ENCODE peak calls at places on chromosomes 13 and 19, in five cellular contexts. One of them, this sample, is unnamed.

GRCh38 chr19:14333101-14333871 is 48.0 kb upstream of the ADGRE5 start:
- DNase-seq in IMR-90: no peak
- DNase-seq in H9: peak; percentile 60
- DNase-seq in H1: peak; percentile 76
- DNase-seq in trophoblast cell: peak; percentile 30
- DNase-seq in this sample: no peak

GRCh38 chr13:114105351-114106225 is 26.8 kb downstream of the RASA3 start:
- DNase-seq in IMR-90: no peak
- DNase-seq in H9: no peak
- DNase-seq in H1: no peak
- DNase-seq in trophoblast cell: no peak
- DNase-seq in this sample: no peak

GRCh38 chr19:38317104-38317612 is 1.4 kb upstream of the YIF1B start:
- DNase-seq in IMR-90: no peak
- DNase-seq in H9: no peak
- DNase-seq in H1: no peak
- DNase-seq in trophoblast cell: no peak
- DNase-seq in this sample: no peak

GRCh38 chr13:40402931-40403412 is 263.5 kb downstream of the FOXO1 start:
- DNase-seq in IMR-90: peak; percentile 49
- DNase-seq in H9: no peak
- DNase-seq in H1: no peak
- DNase-seq in trophoblast cell: no peak
- DNase-seq in this sample: no peak

GRCh38 chr19:45440873-45441654 is 17.3 kb upstream of the ERCC1 start:
- DNase-seq in IMR-90: peak; percentile 57
- DNase-seq in H9: peak; percentile 72
- DNase-seq in H1: no peak
- DNase-seq in trophoblast cell: peak; percentile 86
- DNase-seq in this sample: no peak

GRCh38 chr13:21010621-21011020 is 50.8 kb downstream of the LATS2 start:
- DNase-seq in IMR-90: peak; percentile 47
- DNase-seq in H9: peak; percentile 10
- DNase-seq in H1: no peak
- DNase-seq in trophoblast cell: no peak
- DNase-seq in this sample: no peak

GRCh38 chr13:92158335-92158734 is 759.9 kb downstream of the GPC5 start:
- DNase-seq in IMR-90: peak; percentile 31
- DNase-seq in H9: no peak
- DNase-seq in H1: no peak
- DNase-seq in trophoblast cell: no peak
- DNase-seq in this sample: no peak

GRCh38 chr13:113906566-113906965 is 42.7 kb upstream of the GAS6 start:
- DNase-seq in IMR-90: no peak
- DNase-seq in H9: no peak
- DNase-seq in H1: peak; percentile 39
- DNase-seq in trophoblast cell: no peak
- DNase-seq in this sample: no peak

GRCh38 chr13:59111711-59112110 is 1052.0 kb downstream of the DIAPH3 start:
- DNase-seq in IMR-90: peak; percentile 86
- DNase-seq in H9: no peak
- DNase-seq in H1: no peak
- DNase-seq in trophoblast cell: no peak
- DNase-seq in this sample: no peak

DNA sequence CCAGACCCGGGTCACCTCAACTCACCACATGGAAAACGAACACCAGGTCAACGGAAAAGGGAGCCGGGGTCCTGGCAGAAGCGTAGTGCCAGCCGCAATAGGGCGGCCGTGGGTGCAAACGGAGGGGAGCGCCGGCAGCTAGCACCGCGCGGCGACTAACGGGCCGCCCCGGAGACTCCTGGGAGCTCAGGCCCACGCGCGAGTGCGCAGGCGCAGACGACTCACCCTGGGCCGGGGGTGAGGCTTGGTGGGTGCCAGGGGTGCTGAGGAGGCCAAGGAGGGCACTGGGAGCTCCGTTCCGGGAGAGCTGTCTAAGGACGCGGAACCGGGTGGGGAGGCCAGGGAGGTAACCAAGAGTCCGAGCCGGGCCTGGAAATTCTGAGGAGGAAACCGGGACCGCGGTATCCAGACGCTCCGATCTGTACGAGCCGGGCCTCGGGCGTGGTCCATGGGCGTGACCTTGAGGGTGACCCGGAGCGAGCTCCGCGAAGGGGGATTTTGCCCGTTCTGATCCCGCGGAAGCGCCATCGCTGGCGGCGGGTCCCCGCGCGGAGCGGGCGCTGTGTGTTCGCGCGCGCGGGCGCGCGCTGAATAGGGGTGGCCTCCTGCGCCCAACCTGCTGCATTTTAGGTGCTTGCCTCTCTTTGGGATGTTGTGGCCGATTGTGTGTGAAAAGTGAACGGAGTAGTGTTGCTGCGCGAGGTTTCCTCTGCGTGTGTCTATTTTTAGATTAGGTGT is at the start of gene ZNF382:
- DNase-seq in IMR-90: peak; percentile 41
- DNase-seq in H9: peak; percentile 64
- DNase-seq in H1: peak; percentile 60
- DNase-seq in trophoblast cell: peak; percentile 16
- DNase-seq in this sample: peak; percentile 60
- H4K91ac ChIP-seq in IMR-90: peak within 1 kb of the TSS; percentile 51
- H4K91ac ChIP-seq in H9: no peak within 1 kb of the TSS
- H4K91ac ChIP-seq in H1: peak within 1 kb of the TSS; percentile 73
- H4K91ac ChIP-seq in trophoblast cell: peak within 1 kb of the TSS; percentile 73
- H4K91ac ChIP-seq in this sample: no peak within 1 kb of the TSS

DNA sequence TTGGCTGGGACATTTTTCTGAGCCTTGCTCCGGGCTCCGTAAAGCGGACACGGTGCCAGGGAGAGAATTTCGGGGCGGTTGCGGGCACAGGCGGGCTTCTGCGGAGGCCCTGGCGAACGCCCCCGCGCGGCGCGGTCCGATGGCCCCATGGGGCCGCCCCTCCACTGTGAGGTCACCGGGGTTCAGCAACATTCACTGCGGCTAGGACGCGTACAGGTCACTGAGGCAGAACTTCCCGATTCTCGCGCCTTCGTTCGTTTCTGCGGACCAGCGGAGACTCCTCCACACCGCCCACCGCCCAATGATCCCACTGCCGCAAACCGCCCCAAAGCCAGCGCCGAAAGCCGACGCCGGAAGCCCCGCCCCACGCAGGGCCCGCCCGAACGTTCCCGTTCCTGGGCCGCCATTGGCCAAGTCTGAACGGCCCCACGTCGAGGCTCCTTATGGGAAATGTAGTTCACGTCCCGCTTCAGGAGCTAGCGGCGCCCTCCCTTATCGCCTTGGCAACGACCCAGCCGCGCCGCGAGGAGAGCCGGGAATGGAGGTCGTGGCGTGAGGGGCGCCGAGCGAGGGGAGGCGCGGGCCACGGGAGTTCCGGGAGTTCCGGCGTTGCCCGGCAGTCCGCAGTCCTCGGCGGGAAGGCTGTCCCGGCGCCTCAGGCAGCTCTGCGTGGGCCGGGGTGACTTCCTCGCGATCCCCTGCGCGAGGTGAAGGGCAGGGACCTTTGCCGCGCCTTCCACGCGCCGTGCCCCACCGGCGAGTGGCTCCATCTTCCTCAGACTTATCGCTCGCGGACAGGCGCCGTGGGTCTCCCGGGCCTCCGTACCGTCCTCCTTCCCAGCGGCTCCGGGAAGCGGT is at the start of gene ZNF584:
- DNase-seq in IMR-90: peak; percentile 93
- DNase-seq in H9: peak; percentile 96
- DNase-seq in H1: peak; percentile 93
- DNase-seq in trophoblast cell: peak; percentile 87
- DNase-seq in this sample: peak; percentile 95
- H3K23ac ChIP-seq in IMR-90: peak within 1 kb of the TSS; percentile 70
- H3K23ac ChIP-seq in H9: no peak within 1 kb of the TSS
- H3K23ac ChIP-seq in H1: no peak within 1 kb of the TSS
- H3K23ac ChIP-seq in trophoblast cell: no peak within 1 kb of the TSS
- H3K23ac ChIP-seq in this sample: peak within 1 kb of the TSS; percentile 97

GRCh38 chr13:30617315-30618185 is at the start of gene USPL1:
- DNase-seq in IMR-90: peak; percentile 99
- DNase-seq in H9: peak; percentile 98
- DNase-seq in H1: peak; percentile 94
- DNase-seq in trophoblast cell: peak; percentile 99
- DNase-seq in this sample: peak; percentile 98
- H3K18ac ChIP-seq in IMR-90: peak within 1 kb of the TSS; percentile 87
- H3K18ac ChIP-seq in H9: peak within 1 kb of the TSS; percentile 90
- H3K18ac ChIP-seq in H1: peak within 1 kb of the TSS; percentile 95
- H3K18ac ChIP-seq in trophoblast cell: peak within 1 kb of the TSS; percentile 96
- H3K18ac ChIP-seq in this sample: peak within 1 kb of the TSS; percentile 96

GRCh38 chr19:51341066-51341465 is 873 bp downstream of the VSIG10L start:
- DNase-seq in IMR-90: no peak
- DNase-seq in H9: no peak
- DNase-seq in H1: no peak
- DNase-seq in trophoblast cell: no peak
- DNase-seq in this sample: no peak
- H4K91ac ChIP-seq in IMR-90: no peak overlapping the region
- H4K91ac ChIP-seq in H9: no peak overlapping the region
- H4K91ac ChIP-seq in H1: peak overlapping the region; percentile 80
- H4K91ac ChIP-seq in trophoblast cell: no peak overlapping the region
- H4K91ac ChIP-seq in this sample: no peak overlapping the region

DNA sequence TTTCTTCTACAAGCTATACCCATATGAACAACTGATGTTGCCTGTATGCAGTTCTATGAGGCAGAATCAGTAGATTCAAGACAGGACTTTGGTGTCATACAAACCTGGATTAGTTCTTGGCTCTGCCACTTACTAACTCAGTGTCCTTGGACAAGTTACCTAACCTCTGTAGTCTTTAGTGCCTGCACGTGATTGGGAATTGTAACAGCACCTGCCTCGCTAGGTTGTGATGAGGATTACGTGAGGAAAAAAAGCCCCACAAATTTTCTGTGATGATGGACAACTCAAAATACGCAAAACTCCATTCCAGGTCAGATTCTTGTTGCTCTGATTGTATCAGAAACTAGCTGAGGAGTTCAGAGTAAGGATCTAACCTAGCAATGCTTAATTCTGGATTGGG is 89.3 kb downstream of the LRCH1 start:
- DNase-seq in IMR-90: no peak
- DNase-seq in H9: no peak
- DNase-seq in H1: no peak
- DNase-seq in trophoblast cell: peak; percentile 88
- DNase-seq in this sample: no peak
- H3K23ac ChIP-seq in IMR-90: no peak overlapping the region
- H3K23ac ChIP-seq in H9: no peak overlapping the region
- H3K23ac ChIP-seq in H1: no peak overlapping the region
- H3K23ac ChIP-seq in trophoblast cell: no peak overlapping the region
- H3K23ac ChIP-seq in this sample: no peak overlapping the region

GRCh38 chr19:16859626-16860025 is 29.2 kb upstream of the F2RL3 start:
- DNase-seq in IMR-90: no peak
- DNase-seq in H9: no peak
- DNase-seq in H1: no peak
- DNase-seq in trophoblast cell: no peak
- DNase-seq in this sample: no peak
- H3K18ac ChIP-seq in IMR-90: no peak overlapping the region
- H3K18ac ChIP-seq in H9: no peak overlapping the region
- H3K18ac ChIP-seq in H1: no peak overlapping the region
- H3K18ac ChIP-seq in trophoblast cell: no peak overlapping the region
- H3K18ac ChIP-seq in this sample: no peak overlapping the region

GRCh38 chr19:17859533-17860330 is at the start of gene RPL18A:
- DNase-seq in IMR-90: peak; percentile 100
- DNase-seq in H9: peak; percentile 100
- DNase-seq in H1: peak; percentile 91
- DNase-seq in trophoblast cell: peak; percentile 100
- DNase-seq in this sample: peak; percentile 99
- H4K91ac ChIP-seq in IMR-90: peak within 1 kb of the TSS; percentile 79
- H4K91ac ChIP-seq in H9: no peak within 1 kb of the TSS
- H4K91ac ChIP-seq in H1: peak within 1 kb of the TSS; percentile 63
- H4K91ac ChIP-seq in trophoblast cell: peak within 1 kb of the TSS; percentile 75
- H4K91ac ChIP-seq in this sample: no peak within 1 kb of the TSS

DNA sequence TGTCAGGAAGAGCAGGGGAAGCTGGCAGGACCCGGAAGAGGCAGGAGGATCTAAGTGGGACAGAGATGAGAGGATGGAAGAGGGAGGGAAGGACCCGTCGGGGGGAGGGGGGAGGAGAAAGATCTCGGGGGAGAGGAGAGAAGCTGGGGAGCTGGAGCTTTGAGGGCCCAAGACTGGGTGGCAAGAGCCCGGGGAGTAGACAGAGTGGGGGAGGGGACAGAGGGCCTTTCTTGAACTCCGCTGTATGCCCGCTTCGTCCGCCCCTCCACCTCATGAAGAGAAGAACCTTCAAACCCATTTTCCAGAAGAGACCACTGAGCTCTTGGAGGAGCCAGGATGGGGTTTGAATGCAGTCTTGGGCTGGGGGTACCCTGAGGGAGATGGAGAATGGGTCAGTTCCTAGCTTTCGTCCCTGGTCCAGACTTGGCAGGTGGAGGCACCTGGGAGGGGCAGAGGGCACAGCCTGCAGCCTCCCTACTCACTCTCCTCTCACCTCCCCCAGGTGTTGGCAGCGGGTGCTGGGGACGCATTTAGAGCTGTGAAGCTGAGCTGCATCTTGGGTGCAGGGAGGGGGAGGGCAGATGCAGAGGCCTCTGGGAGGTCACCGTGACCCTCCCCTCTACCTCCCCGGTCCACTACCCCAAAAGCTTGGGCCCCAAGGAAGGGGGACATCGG is 925 bp upstream of the LRRC4B start:
- DNase-seq in IMR-90: no peak
- DNase-seq in H9: no peak
- DNase-seq in H1: peak; percentile 56
- DNase-seq in trophoblast cell: no peak
- DNase-seq in this sample: no peak
- H3K23ac ChIP-seq in IMR-90: no peak overlapping the region
- H3K23ac ChIP-seq in H9: no peak overlapping the region
- H3K23ac ChIP-seq in H1: no peak overlapping the region
- H3K23ac ChIP-seq in trophoblast cell: no peak overlapping the region
- H3K23ac ChIP-seq in this sample: peak overlapping the region; percentile 29

GRCh38 chr13:109272595-109273325 is 513.6 kb downstream of the IRS2 start:
- DNase-seq in IMR-90: peak; percentile 29
- DNase-seq in H9: no peak
- DNase-seq in H1: no peak
- DNase-seq in trophoblast cell: no peak
- DNase-seq in this sample: no peak

GRCh38 chr13:109271555-109271954 is 514.8 kb downstream of the IRS2 start:
- DNase-seq in IMR-90: no peak
- DNase-seq in H9: no peak
- DNase-seq in H1: no peak
- DNase-seq in trophoblast cell: no peak
- DNase-seq in this sample: no peak

GRCh38 chr13:109271061-109271460 is 515.3 kb downstream of the IRS2 start:
- DNase-seq in IMR-90: no peak
- DNase-seq in H9: no peak
- DNase-seq in H1: no peak
- DNase-seq in trophoblast cell: no peak
- DNase-seq in this sample: no peak

GRCh38 chr13:109273326-109273751 is 513.0 kb downstream of the IRS2 start:
- DNase-seq in IMR-90: peak; percentile 29
- DNase-seq in H9: no peak
- DNase-seq in H1: no peak
- DNase-seq in trophoblast cell: peak; percentile 42
- DNase-seq in this sample: no peak

GRCh38 chr13:109271991-109272454 is 514.4 kb downstream of the IRS2 start:
- DNase-seq in IMR-90: no peak
- DNase-seq in H9: no peak
- DNase-seq in H1: no peak
- DNase-seq in trophoblast cell: peak; percentile 68
- DNase-seq in this sample: no peak
- H3K18ac ChIP-seq in IMR-90: peak overlapping the region; percentile 47
- H3K18ac ChIP-seq in H9: peak overlapping the region; percentile 62
- H3K18ac ChIP-seq in H1: no peak overlapping the region
- H3K18ac ChIP-seq in trophoblast cell: no peak overlapping the region
- H3K18ac ChIP-seq in this sample: peak overlapping the region; percentile 87